ENCODE peak calls at places on chromosome 15, in ten cellular contexts. S is aorta; K is HEK293T; T is AG08395; W is cardiac septum; Z is CD4-positive, alpha-beta T cell; P is GM18507; Q is iPS-NIHi11; F is DMS153; Y is DMS53. R is an unnamed sample.

GRCh38 chr15:70093481-70094309 is 4.0 kb downstream of the TLE3 start:
- DNase-seq in S (no peak), K (no peak), T (no peak), W (peak; percentile 15), Z (no peak), P (no peak), Q (no peak), F (peak; percentile 51), Y (peak; percentile 77), R (peak; percentile 78)

GRCh38 chr15:27527490-27528067 is 556.6 kb downstream of the GABRG3 start:
- DNase-seq in S (no peak), K (peak; percentile 10), T (no peak), W (no peak), Z (no peak), P (no peak), Q (peak; percentile 33), F (no peak), Y (peak; percentile 8), R (no peak)

GRCh38 chr15:101167366-101167790 is 84.5 kb downstream of the CHSY1 start:
- DNase-seq in S (no peak), K (no peak), T (no peak), W (no peak), Z (no peak), P (no peak), Q (no peak), F (no peak), Y (no peak), R (no peak)

GRCh38 chr15:40928351-40928974 is 677 bp upstream of the DLL4 start:
- DNase-seq in S (no peak), K (no peak), T (no peak), W (no peak), Z (no peak), P (no peak), Q (no peak), F (peak; percentile 67), Y (peak; percentile 92), R (no peak)

GRCh38 chr15:32878849-32879795 is 161.3 kb downstream of the GREM1 start:
- DNase-seq in S (no peak), K (no peak), T (no peak), W (no peak), Z (no peak), P (no peak), Q (no peak), F (no peak), Y (no peak), R (no peak)

GRCh38 chr15:56934269-56934668 is 15.8 kb downstream of the TCF12 start:
- DNase-seq in S (no peak), K (no peak), T (no peak), W (no peak), Z (no peak), P (no peak), Q (no peak), F (no peak), Y (no peak), R (peak; percentile 24)

GRCh38 chr15:66789029-66790025 is 87.3 kb downstream of the SMAD6 start:
- DNase-seq in S (peak; percentile 74), K (peak; percentile 49), T (peak; percentile 80), W (peak; percentile 68), Z (no peak), P (no peak), Q (peak; percentile 62), F (no peak), Y (peak; percentile 41), R (peak; percentile 64)

GRCh38 chr15:77504310-77504709 is 83.6 kb downstream of the HMG20A start:
- DNase-seq in S (no peak), K (no peak), T (no peak), W (no peak), Z (no peak), P (no peak), Q (no peak), F (peak; percentile 49), Y (peak; percentile 40), R (no peak)

GRCh38 chr15:40379853-40380252 is 2.7 kb upstream of the KNSTRN start:
- DNase-seq in S (peak; percentile 86), K (no peak), T (peak; percentile 96), W (peak; percentile 74), Z (no peak), P (no peak), Q (no peak), F (no peak), Y (peak; percentile 44), R (no peak)

GRCh38 chr15:67508367-67508766 is 12.6 kb upstream of the C15orf61 start:
- DNase-seq in S (no peak), K (no peak), T (no peak), W (no peak), Z (no peak), P (no peak), Q (no peak), F (no peak), Y (no peak), R (no peak)

GRCh38 chr15:99158626-99159412 is 53.9 kb downstream of the SYNM start:
- DNase-seq in S (no peak), K (no peak), T (no peak), W (no peak), Z (no peak), P (no peak), Q (no peak), F (no peak), Y (no peak), R (no peak)

GRCh38 chr15:78232951-78233350 is 1.4 kb downstream of the ACSBG1 start:
- DNase-seq in S (no peak), K (no peak), T (no peak), W (no peak), Z (no peak), P (no peak), Q (no peak), F (no peak), Y (no peak), R (no peak)

GRCh38 chr15:89648106-89649012 is 6.9 kb downstream of the KIF7 start:
- DNase-seq in S (no peak), K (no peak), T (no peak), W (peak; percentile 58), Z (no peak), P (no peak), Q (no peak), F (no peak), Y (no peak), R (no peak)

GRCh38 chr15:66894363-66894762 is 171.0 kb upstream of the SMAD3 start:
- DNase-seq in S (no peak), K (no peak), T (no peak), W (peak; percentile 12), Z (no peak), P (no peak), Q (no peak), F (no peak), Y (no peak), R (no peak)

GRCh38 chr15:43922021-43922420 is 95.2 kb downstream of the WDR76 start:
- DNase-seq in S (no peak), K (no peak), T (no peak), W (no peak), Z (no peak), P (no peak), Q (no peak), F (no peak), Y (no peak), R (no peak)

GRCh38 chr15:25175789-25176615 is 221.2 kb downstream of the SNRPN start:
- DNase-seq in S (peak; percentile 19), K (no peak), T (no peak), W (peak; percentile 65), Z (no peak), P (no peak), Q (peak; percentile 2), F (no peak), Y (no peak), R (no peak)

GRCh38 chr15:29100486-29101000 is 169.1 kb downstream of the NSMCE3 start:
- DNase-seq in S (no peak), K (no peak), T (no peak), W (no peak), Z (no peak), P (no peak), Q (no peak), F (no peak), Y (no peak), R (no peak)

GRCh38 chr15:66078929-66079275 is 174.6 kb downstream of the MEGF11 start:
- DNase-seq in S (no peak), K (no peak), T (no peak), W (peak; percentile 26), Z (no peak), P (no peak), Q (no peak), F (no peak), Y (no peak), R (no peak)

GRCh38 chr15:33119865-33120264 is 74.6 kb downstream of the FMN1 start:
- DNase-seq in S (no peak), K (no peak), T (no peak), W (no peak), Z (no peak), P (no peak), Q (no peak), F (no peak), Y (no peak), R (no peak)

GRCh38 chr15:100732359-100733055 is 130.1 kb downstream of the ASB7 start:
- DNase-seq in S (no peak), K (no peak), T (peak; percentile 54), W (no peak), Z (no peak), P (no peak), Q (no peak), F (no peak), Y (no peak), R (no peak)